ENCODE peak calls at places on chromosomes 13 and 19, in nine cellular contexts. One of them, this sample, is unnamed.

GRCh38 chr19:2613507-2614295 is 88.8 kb downstream of the GNG7 start:
- DNase-seq in COLO829: no peak
- DNase-seq in aorta: peak
- DNase-seq in thoracic aorta: no peak
- DNase-seq in WERI-Rb-1: peak
- DNase-seq in AG08395: peak
- DNase-seq in lower lobe of right lung: peak
- DNase-seq in cardiac fibroblast: peak
- DNase-seq in small intestine: peak
- DNase-seq in this sample: peak

GRCh38 chr13:44504146-44504545 is 72.0 kb downstream of the TSC22D1 start:
- DNase-seq in thoracic aorta: no peak
- DNase-seq in aorta: no peak
- DNase-seq in WERI-Rb-1: no peak
- DNase-seq in COLO829: no peak
- DNase-seq in small intestine: no peak
- DNase-seq in cardiac fibroblast: no peak
- DNase-seq in lower lobe of right lung: no peak
- DNase-seq in AG08395: no peak
- DNase-seq in this sample: no peak

GRCh38 chr13:46339035-46339666 is 47.9 kb downstream of the RUBCNL start:
- DNase-seq in small intestine: no peak
- DNase-seq in WERI-Rb-1: no peak
- DNase-seq in lower lobe of right lung: peak
- DNase-seq in COLO829: no peak
- DNase-seq in AG08395: peak
- DNase-seq in cardiac fibroblast: peak
- DNase-seq in thoracic aorta: no peak
- DNase-seq in aorta: peak
- DNase-seq in this sample: no peak

GRCh38 chr19:55319786-55320185 is 5.4 kb downstream of the TMEM150B start:
- DNase-seq in thoracic aorta: no peak
- DNase-seq in WERI-Rb-1: no peak
- DNase-seq in AG08395: peak
- DNase-seq in cardiac fibroblast: peak
- DNase-seq in COLO829: peak
- DNase-seq in aorta: no peak
- DNase-seq in lower lobe of right lung: no peak
- DNase-seq in small intestine: peak
- DNase-seq in this sample: no peak

GRCh38 chr19:40139533-40140287 is 49.0 kb upstream of the ZNF780A start:
- DNase-seq in aorta: no peak
- DNase-seq in lower lobe of right lung: no peak
- DNase-seq in WERI-Rb-1: no peak
- DNase-seq in COLO829: peak
- DNase-seq in small intestine: peak
- DNase-seq in AG08395: peak
- DNase-seq in thoracic aorta: no peak
- DNase-seq in cardiac fibroblast: peak
- DNase-seq in this sample: no peak

GRCh38 chr13:111458001-111458531 is 137.6 kb downstream of the TEX29 start:
- DNase-seq in small intestine: no peak
- DNase-seq in lower lobe of right lung: no peak
- DNase-seq in thoracic aorta: no peak
- DNase-seq in cardiac fibroblast: no peak
- DNase-seq in WERI-Rb-1: no peak
- DNase-seq in aorta: no peak
- DNase-seq in AG08395: no peak
- DNase-seq in COLO829: no peak
- DNase-seq in this sample: no peak

GRCh38 chr13:75264611-75265010 is 217.4 kb downstream of the TBC1D4 start:
- DNase-seq in WERI-Rb-1: no peak
- DNase-seq in lower lobe of right lung: no peak
- DNase-seq in small intestine: no peak
- DNase-seq in aorta: no peak
- DNase-seq in thoracic aorta: no peak
- DNase-seq in cardiac fibroblast: no peak
- DNase-seq in COLO829: no peak
- DNase-seq in AG08395: no peak
- DNase-seq in this sample: no peak

GRCh38 chr19:10086032-10086903 is at the start of gene SHFL:
- DNase-seq in small intestine: peak
- DNase-seq in AG08395: peak
- DNase-seq in COLO829: no peak
- DNase-seq in aorta: peak
- DNase-seq in cardiac fibroblast: peak
- DNase-seq in lower lobe of right lung: peak
- DNase-seq in thoracic aorta: no peak
- DNase-seq in WERI-Rb-1: peak
- DNase-seq in this sample: peak

GRCh38 chr13:23753523-23753922 is 135.7 kb downstream of the MIPEP start:
- DNase-seq in WERI-Rb-1: no peak
- DNase-seq in cardiac fibroblast: peak
- DNase-seq in small intestine: peak
- DNase-seq in COLO829: peak
- DNase-seq in aorta: no peak
- DNase-seq in thoracic aorta: no peak
- DNase-seq in lower lobe of right lung: no peak
- DNase-seq in AG08395: no peak
- DNase-seq in this sample: no peak

GRCh38 chr19:43755256-43755801 is 567 bp upstream of the SMG9 start:
- DNase-seq in cardiac fibroblast: peak
- DNase-seq in aorta: peak
- DNase-seq in WERI-Rb-1: no peak
- DNase-seq in small intestine: peak
- DNase-seq in AG08395: peak
- DNase-seq in thoracic aorta: no peak
- DNase-seq in COLO829: peak
- DNase-seq in lower lobe of right lung: peak
- DNase-seq in this sample: peak

GRCh38 chr19:41785653-41786052 is 10.7 kb upstream of the CEACAM3 start:
- DNase-seq in AG08395: peak
- DNase-seq in thoracic aorta: no peak
- DNase-seq in small intestine: peak
- DNase-seq in aorta: peak
- DNase-seq in COLO829: peak
- DNase-seq in WERI-Rb-1: peak
- DNase-seq in lower lobe of right lung: peak
- DNase-seq in cardiac fibroblast: peak
- DNase-seq in this sample: peak

GRCh38 chr19:39409886-39410619 is 2.4 kb upstream of the PLEKHG2 start:
- DNase-seq in cardiac fibroblast: peak
- DNase-seq in thoracic aorta: no peak
- DNase-seq in small intestine: peak
- DNase-seq in WERI-Rb-1: no peak
- DNase-seq in lower lobe of right lung: peak
- DNase-seq in COLO829: no peak
- DNase-seq in aorta: peak
- DNase-seq in AG08395: no peak
- DNase-seq in this sample: peak

GRCh38 chr19:6663236-6664187 is 6.4 kb downstream of the TNFSF14 start:
- DNase-seq in thoracic aorta: no peak
- DNase-seq in small intestine: no peak
- DNase-seq in WERI-Rb-1: no peak
- DNase-seq in AG08395: no peak
- DNase-seq in COLO829: no peak
- DNase-seq in cardiac fibroblast: no peak
- DNase-seq in lower lobe of right lung: no peak
- DNase-seq in aorta: no peak
- DNase-seq in this sample: no peak

GRCh38 chr19:47232422-47233211 is 1.6 kb upstream of the BBC3 start:
- DNase-seq in aorta: no peak
- DNase-seq in lower lobe of right lung: no peak
- DNase-seq in small intestine: peak
- DNase-seq in COLO829: no peak
- DNase-seq in AG08395: peak
- DNase-seq in WERI-Rb-1: no peak
- DNase-seq in thoracic aorta: no peak
- DNase-seq in cardiac fibroblast: peak
- DNase-seq in this sample: no peak

GRCh38 chr19:42191855-42192254 is 25.6 kb downstream of the DEDD2 start:
- DNase-seq in COLO829: no peak
- DNase-seq in small intestine: peak
- DNase-seq in cardiac fibroblast: peak
- DNase-seq in AG08395: peak
- DNase-seq in thoracic aorta: no peak
- DNase-seq in aorta: no peak
- DNase-seq in lower lobe of right lung: no peak
- DNase-seq in WERI-Rb-1: no peak
- DNase-seq in this sample: no peak

GRCh38 chr13:109288151-109288709 is 498.2 kb downstream of the IRS2 start:
- DNase-seq in WERI-Rb-1: no peak
- DNase-seq in aorta: no peak
- DNase-seq in COLO829: peak
- DNase-seq in cardiac fibroblast: peak
- DNase-seq in thoracic aorta: no peak
- DNase-seq in lower lobe of right lung: no peak
- DNase-seq in AG08395: no peak
- DNase-seq in small intestine: no peak
- DNase-seq in this sample: no peak

GRCh38 chr13:79492313-79492798 is 11.4 kb downstream of the NDFIP2 start:
- DNase-seq in WERI-Rb-1: no peak
- DNase-seq in COLO829: no peak
- DNase-seq in thoracic aorta: no peak
- DNase-seq in small intestine: no peak
- DNase-seq in lower lobe of right lung: no peak
- DNase-seq in aorta: no peak
- DNase-seq in cardiac fibroblast: peak
- DNase-seq in AG08395: no peak
- DNase-seq in this sample: no peak

GRCh38 chr19:39997595-39998216 is 846 bp downstream of the ZNF546 start:
- DNase-seq in lower lobe of right lung: no peak
- DNase-seq in COLO829: no peak
- DNase-seq in thoracic aorta: no peak
- DNase-seq in aorta: no peak
- DNase-seq in WERI-Rb-1: no peak
- DNase-seq in cardiac fibroblast: peak
- DNase-seq in small intestine: no peak
- DNase-seq in AG08395: no peak
- DNase-seq in this sample: no peak

GRCh38 chr19:45999653-46000121 is 4.4 kb downstream of the CCDC61 start:
- DNase-seq in small intestine: no peak
- DNase-seq in cardiac fibroblast: peak
- DNase-seq in WERI-Rb-1: no peak
- DNase-seq in COLO829: no peak
- DNase-seq in thoracic aorta: no peak
- DNase-seq in AG08395: peak
- DNase-seq in lower lobe of right lung: no peak
- DNase-seq in aorta: no peak
- DNase-seq in this sample: no peak

GRCh38 chr13:81781471-81781870 is 1440.5 kb upstream of the SPRY2 start:
- DNase-seq in WERI-Rb-1: no peak
- DNase-seq in AG08395: no peak
- DNase-seq in lower lobe of right lung: no peak
- DNase-seq in thoracic aorta: no peak
- DNase-seq in aorta: no peak
- DNase-seq in cardiac fibroblast: no peak
- DNase-seq in small intestine: no peak
- DNase-seq in COLO829: no peak
- DNase-seq in this sample: no peak

GRCh38 chr13:49652691-49653305 is 24.5 kb downstream of the ARL11 start:
- DNase-seq in aorta: no peak
- DNase-seq in AG08395: peak
- DNase-seq in COLO829: peak
- DNase-seq in cardiac fibroblast: peak
- DNase-seq in WERI-Rb-1: peak
- DNase-seq in lower lobe of right lung: no peak
- DNase-seq in small intestine: peak
- DNase-seq in thoracic aorta: no peak
- DNase-seq in this sample: no peak

This sample was measured in activated B cell treated with CpG ODN at 0.5 μM for 24 hours.